ENCODE peak calls at places on chromosomes 13 and 19, in five cellular contexts. O is SK-N-SH, B is upper lobe of left lung, C is prostate gland, N is K562. R is an unnamed sample.

GRCh38 chr13:99875391-99875790 is 96.2 kb downstream of the ZIC5 start:
- DNase-seq in O (no peak), B (no peak), C (no peak), N (no peak), R (no peak)

GRCh38 chr19:55206664-55207500 is 2.4 kb downstream of the PTPRH start:
- DNase-seq in O (peak; percentile 96), B (peak; percentile 84), C (no peak), N (peak; percentile 97), R (peak; percentile 88)

GRCh38 chr19:35107541-35107939 is 8.1 kb upstream of the FXYD3 start:
- DNase-seq in O (no peak), B (no peak), C (no peak), N (peak; percentile 67), R (peak; percentile 72)

GRCh38 chr19:47228937-47229673 is 1.9 kb downstream of the BBC3 start:
- DNase-seq in O (no peak), B (no peak), C (no peak), N (no peak), R (no peak)

GRCh38 chr13:68261105-68261504 is 1031.0 kb upstream of the PCDH9 start:
- DNase-seq in O (no peak), B (no peak), C (no peak), N (no peak), R (no peak)

GRCh38 chr13:95195146-95195545 is 106.1 kb downstream of the ABCC4 start:
- DNase-seq in O (no peak), B (no peak), C (no peak), N (no peak), R (no peak)

GRCh38 chr13:20383058-20383457 is 142.6 kb downstream of the CRYL1 start:
- DNase-seq in O (no peak), B (no peak), C (no peak), N (no peak), R (no peak)

GRCh38 chr19:10544242-10544752 is 593 bp downstream of the ATG4D start:
- DNase-seq in O (no peak), B (no peak), C (no peak), N (peak; percentile 65), R (peak; percentile 66)

GRCh38 chr19:5109560-5109959 is 140.6 kb downstream of the KDM4B start:
- DNase-seq in O (no peak), B (peak; percentile 40), C (no peak), N (no peak), R (no peak)

DNA sequence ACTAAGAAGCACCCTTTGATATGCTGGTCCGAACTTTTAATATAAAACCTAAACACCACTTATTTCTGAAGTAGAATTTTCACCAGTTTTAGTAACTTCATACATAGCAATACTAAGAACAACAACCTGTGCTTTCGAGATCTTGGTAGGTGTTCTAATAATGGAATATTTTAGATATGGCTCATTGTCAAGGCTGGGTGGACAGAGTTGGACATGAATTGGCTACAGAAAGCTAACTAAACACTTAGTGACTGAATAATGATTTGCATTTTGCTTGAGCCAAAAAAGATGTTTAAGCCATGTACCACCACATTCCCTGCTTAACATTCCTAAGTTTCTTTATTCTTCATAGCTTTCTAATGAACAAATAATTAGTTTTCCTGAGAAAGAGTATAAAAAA is 344.3 kb upstream of the SGCG start:
- DNase-seq in O (no peak), B (no peak), C (no peak), N (no peak), R (no peak)
- TF ChIP-seq POLR2AphosphoS5 in O (no peak), B (no peak), C (no peak), N (no peak), R (no peak)

DNA sequence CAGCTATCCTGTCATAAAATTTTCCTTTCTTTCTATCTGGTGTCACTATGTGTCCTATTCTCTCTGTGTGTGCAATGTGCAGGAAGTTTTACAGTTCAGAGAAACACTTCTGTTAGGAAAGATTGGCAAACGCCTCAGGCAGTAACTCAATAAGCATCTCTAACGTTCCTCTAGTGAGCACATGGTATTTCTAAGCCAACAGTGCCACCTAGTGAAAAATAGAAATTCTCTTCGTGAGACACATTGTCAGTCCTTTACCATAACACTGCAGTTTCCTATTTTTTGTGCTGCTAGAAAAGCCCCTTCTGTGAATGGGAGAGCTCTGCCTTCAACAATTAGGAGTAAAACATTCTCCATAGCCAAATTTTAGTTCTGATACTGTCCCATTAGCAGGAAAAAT is 50.7 kb downstream of the ZNF723 start:
- DNase-seq in O (peak; percentile 4), B (no peak), C (no peak), N (no peak), R (no peak)
- TF ChIP-seq CTCF in O (peak; percentile 39), B (peak; percentile 50), C (no peak), N (peak; percentile 45), R (no peak)

GRCh38 chr19:17305211-17305516 is 508 bp upstream of the MRPL34 start:
- DNase-seq in O (no peak), B (no peak), C (no peak), N (no peak), R (no peak)
- TF ChIP-seq POLR2AphosphoS5 in O (no peak), B (peak; percentile 95), C (no peak), N (no peak), R (no peak)

DNA sequence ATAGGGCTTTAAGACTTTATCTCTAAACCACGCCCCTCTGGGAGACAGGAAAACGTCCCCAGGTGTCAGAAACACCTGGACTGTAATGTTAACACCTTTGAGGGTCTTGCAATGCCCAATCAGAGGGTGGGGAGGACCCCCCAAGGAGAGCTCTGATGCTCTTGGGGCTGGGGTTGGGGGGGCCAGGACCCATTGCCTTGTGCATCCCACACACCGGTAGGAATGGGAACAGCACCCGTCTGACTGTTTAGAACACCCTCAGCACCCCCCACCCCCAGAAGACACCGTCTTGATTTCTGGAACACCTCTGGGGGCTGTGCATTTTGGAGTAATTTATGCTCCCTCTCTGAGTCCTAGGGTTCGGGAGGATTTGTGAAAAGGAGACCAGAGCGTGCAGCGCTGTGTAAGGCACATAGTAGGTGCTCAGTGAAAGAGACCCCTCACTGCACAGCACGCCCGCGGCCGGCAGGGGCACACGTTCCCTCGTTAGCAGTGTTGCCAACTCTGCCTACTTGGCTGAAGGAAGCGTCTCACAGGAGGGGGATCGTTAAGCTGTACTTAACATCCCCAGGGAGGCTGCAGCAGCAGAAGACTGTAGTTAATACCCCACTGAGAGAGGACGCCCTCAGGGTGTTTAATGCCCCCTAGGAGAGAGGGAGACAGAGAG is 2.8 kb upstream of the ERFL start:
- DNase-seq in O (no peak), B (peak; percentile 75), C (no peak), N (no peak), R (no peak)
- TF ChIP-seq CTCF in O (peak; percentile 20), B (no peak), C (no peak), N (no peak), R (no peak)

GRCh38 chr19:1445185-1445931 is 4.6 kb upstream of the APC2 start:
- DNase-seq in O (peak; percentile 94), B (peak; percentile 96), C (peak; percentile 37), N (peak; percentile 82), R (peak; percentile 77)
- TF ChIP-seq POLR2AphosphoS5 in O (no peak), B (no peak), C (no peak), N (no peak), R (peak; percentile 26)

GRCh38 chr13:21476893-21477472 is 17.9 kb upstream of the ZDHHC20 start:
- DNase-seq in O (peak; percentile 80), B (peak; percentile 80), C (peak; percentile 67), N (peak; percentile 65), R (peak; percentile 89)

GRCh38 chr13:21470785-21471184 is 11.7 kb upstream of the ZDHHC20 start:
- DNase-seq in O (no peak), B (no peak), C (no peak), N (no peak), R (no peak)

GRCh38 chr13:21478881-21479808 is 20.0 kb upstream of the ZDHHC20 start:
- DNase-seq in O (peak; percentile 47), B (no peak), C (peak; percentile 63), N (peak; percentile 18), R (no peak)

GRCh38 chr13:21475115-21475514 is 16.0 kb upstream of the ZDHHC20 start:
- DNase-seq in O (no peak), B (no peak), C (no peak), N (no peak), R (no peak)
- TF ChIP-seq CTCF in O (no peak), B (no peak), C (no peak), N (no peak), R (no peak)

R was measured in stomach.